ENCODE peak calls at places on chromosomes 6 and 20, in eight cellular contexts. U is HCT116, Y is HL-60, O is K562, W is SK-N-SH, S is GM12878, X is HepG2, L is Panc1. A is an unnamed sample.

GRCh38 chr6:25100288-25100687 is 164.5 kb upstream of the RIPOR2 start:
- DNase-seq in U (no peak), Y (no peak), O (no peak), W (no peak), S (no peak), X (no peak), L (no peak), A (no peak)

GRCh38 chr6:145544514-145544913 is 190.8 kb downstream of the EPM2A start:
- DNase-seq in U (no peak), Y (no peak), O (no peak), W (no peak), S (no peak), X (no peak), L (no peak), A (no peak)

GRCh38 chr6:71107935-71108420 is 151.1 kb upstream of the B3GAT2 start:
- DNase-seq in U (peak), Y (no peak), O (no peak), W (no peak), S (no peak), X (no peak), L (no peak), A (no peak)

GRCh38 chr6:28176373-28176772 is 34.7 kb downstream of the ZKSCAN8 start:
- DNase-seq in U (no peak), Y (no peak), O (no peak), W (no peak), S (no peak), X (no peak), L (no peak), A (no peak)

GRCh38 chr20:45111285-45111684 is 3.7 kb downstream of the WFDC5 start:
- DNase-seq in U (no peak), Y (no peak), O (no peak), W (no peak), S (no peak), X (no peak), L (no peak), A (no peak)

GRCh38 chr20:3871549-3872265 is 17.5 kb upstream of the PANK2 start:
- DNase-seq in U (no peak), Y (no peak), O (peak), W (no peak), S (no peak), X (peak), L (no peak), A (no peak)

GRCh38 chr20:41616228-41616627 is 1.9 kb downstream of the CHD6 start:
- DNase-seq in U (no peak), Y (peak), O (no peak), W (no peak), S (no peak), X (peak), L (no peak), A (no peak)

GRCh38 chr6:112503210-112503609 is 156.1 kb downstream of the RFPL4B start:
- DNase-seq in U (no peak), Y (no peak), O (no peak), W (no peak), S (no peak), X (no peak), L (no peak), A (peak)

GRCh38 chr20:57133926-57134650 is 132.4 kb downstream of the BMP7 start:
- DNase-seq in U (no peak), Y (no peak), O (no peak), W (no peak), S (no peak), X (no peak), L (no peak), A (no peak)

GRCh38 chr20:64146301-64146935 is 17.8 kb upstream of the MYT1 start:
- DNase-seq in U (no peak), Y (no peak), O (no peak), W (peak), S (no peak), X (no peak), L (no peak), A (no peak)

GRCh38 chr6:55445648-55446204 is 118.5 kb downstream of the GFRAL start:
- DNase-seq in U (peak), Y (no peak), O (no peak), W (peak), S (peak), X (peak), L (peak), A (peak)

GRCh38 chr6:3612341-3613041 is 139.0 kb downstream of the PXDC1 start:
- DNase-seq in U (peak), Y (no peak), O (no peak), W (no peak), S (no peak), X (peak), L (peak), A (no peak)

GRCh38 chr6:155158044-155158843 is 105.6 kb upstream of the CLDN20 start:
- DNase-seq in U (no peak), Y (no peak), O (no peak), W (no peak), S (no peak), X (no peak), L (no peak), A (no peak)

GRCh38 chr6:166541876-166542579 is 44.5 kb downstream of the RAMACL start:
- DNase-seq in U (no peak), Y (no peak), O (no peak), W (peak), S (no peak), X (no peak), L (no peak), A (no peak)

GRCh38 chr20:42018979-42019378 is 400.8 kb upstream of the CHD6 start:
- DNase-seq in U (no peak), Y (no peak), O (no peak), W (no peak), S (no peak), X (peak), L (no peak), A (no peak)

GRCh38 chr6:159693894-159694545 is 979 bp upstream of the SOD2 start:
- DNase-seq in U (no peak), Y (peak), O (peak), W (no peak), S (no peak), X (peak), L (no peak), A (peak)

GRCh38 chr20:60152792-60153191 is 194.6 kb downstream of the CDH26 start:
- DNase-seq in U (no peak), Y (no peak), O (no peak), W (no peak), S (no peak), X (no peak), L (no peak), A (no peak)

GRCh38 chr6:2938632-2939083 is 32.7 kb downstream of the SERPINB6 start:
- DNase-seq in U (peak), Y (no peak), O (no peak), W (no peak), S (no peak), X (peak), L (no peak), A (peak)

GRCh38 chr6:135281227-135281626 is 100.1 kb downstream of the MYB start:
- DNase-seq in U (no peak), Y (peak), O (no peak), W (no peak), S (no peak), X (no peak), L (no peak), A (no peak)

GRCh38 chr20:11852801-11853200 is 64.9 kb upstream of the BTBD3 start:
- DNase-seq in U (no peak), Y (no peak), O (no peak), W (no peak), S (no peak), X (no peak), L (no peak), A (no peak)

GRCh38 chr6:3109755-3110154 is 8.8 kb upstream of the BPHL start:
- DNase-seq in U (no peak), Y (no peak), O (no peak), W (no peak), S (no peak), X (no peak), L (no peak), A (no peak)

GRCh38 chr6:43778131-43778857 is 8.3 kb downstream of the VEGFA start:
- DNase-seq in U (no peak), Y (no peak), O (no peak), W (no peak), S (no peak), X (no peak), L (no peak), A (no peak)

GRCh38 chr6:45655630-45656422 is 278.1 kb upstream of the SUPT3H start:
- DNase-seq in U (peak), Y (no peak), O (no peak), W (no peak), S (no peak), X (no peak), L (peak), A (no peak)

GRCh38 chr6:3013486-3013885 is 13.8 kb downstream of the NQO2 start:
- DNase-seq in U (no peak), Y (peak), O (no peak), W (no peak), S (no peak), X (no peak), L (no peak), A (no peak)

GRCh38 chr20:4592316-4593148 is 129.2 kb upstream of the PRND start:
- DNase-seq in U (no peak), Y (peak), O (peak), W (peak), S (no peak), X (peak), L (no peak), A (peak)

GRCh38 chr6:5995705-5996686 is 10.7 kb downstream of the NRN1 start:
- DNase-seq in U (no peak), Y (peak), O (peak), W (peak), S (no peak), X (peak), L (no peak), A (peak)

GRCh38 chr6:131177996-131178395 is 42.7 kb downstream of the AKAP7 start:
- DNase-seq in U (no peak), Y (no peak), O (no peak), W (no peak), S (no peak), X (no peak), L (no peak), A (no peak)

GRCh38 chr6:95848717-95849116 is 167.1 kb upstream of the FUT9 start:
- DNase-seq in U (no peak), Y (no peak), O (no peak), W (no peak), S (no peak), X (no peak), L (no peak), A (peak)

GRCh38 chr6:10048370-10049297 is 366.2 kb downstream of the TFAP2A start:
- DNase-seq in U (no peak), Y (no peak), O (no peak), W (no peak), S (no peak), X (no peak), L (no peak), A (no peak)

GRCh38 chr6:149093643-149094042 is 223.9 kb upstream of the TAB2 start:
- DNase-seq in U (no peak), Y (no peak), O (no peak), W (no peak), S (no peak), X (no peak), L (no peak), A (no peak)

GRCh38 chr6:33124525-33124901 is 48.7 kb downstream of the HLA-DPB1 start:
- DNase-seq in U (no peak), Y (no peak), O (no peak), W (no peak), S (no peak), X (no peak), L (no peak), A (peak)

GRCh38 chr6:20719980-20720379 is 185.7 kb downstream of the CDKAL1 start:
- DNase-seq in U (no peak), Y (no peak), O (no peak), W (no peak), S (no peak), X (no peak), L (no peak), A (no peak)

GRCh38 chr20:21512634-21513180 is 1.2 kb downstream of the NKX2-2 start:
- DNase-seq in U (no peak), Y (no peak), O (no peak), W (peak), S (no peak), X (no peak), L (no peak), A (no peak)

GRCh38 chr20:56783826-56784225 is 154.7 kb downstream of the TFAP2C start:
- DNase-seq in U (no peak), Y (no peak), O (no peak), W (no peak), S (no peak), X (no peak), L (no peak), A (no peak)

GRCh38 chr6:113893866-113894265 is 36.7 kb downstream of the MARCKS start:
- DNase-seq in U (no peak), Y (no peak), O (no peak), W (no peak), S (no peak), X (no peak), L (no peak), A (no peak)

GRCh38 chr6:137688230-137688971 is 178.7 kb upstream of the TNFAIP3 start:
- DNase-seq in U (no peak), Y (no peak), O (no peak), W (no peak), S (no peak), X (no peak), L (no peak), A (no peak)

GRCh38 chr20:57653546-57653900 is 33.3 kb upstream of the ZBP1 start:
- DNase-seq in U (no peak), Y (no peak), O (no peak), W (peak), S (no peak), X (no peak), L (no peak), A (no peak)

GRCh38 chr20:57207251-57207650 is 59.2 kb downstream of the BMP7 start:
- DNase-seq in U (no peak), Y (no peak), O (no peak), W (no peak), S (no peak), X (no peak), L (no peak), A (no peak)

GRCh38 chr20:945841-946240 is 29.7 kb upstream of the ANGPT4 start:
- DNase-seq in U (no peak), Y (no peak), O (no peak), W (no peak), S (no peak), X (no peak), L (no peak), A (no peak)

GRCh38 chr6:3789018-3789895 is 37.7 kb upstream of the PXDC1 start:
- DNase-seq in U (no peak), Y (no peak), O (no peak), W (no peak), S (no peak), X (peak), L (no peak), A (no peak)

GRCh38 chr6:169452117-169452868 is 198.6 kb upstream of the THBS2 start:
- DNase-seq in U (peak), Y (no peak), O (peak), W (peak), S (no peak), X (no peak), L (peak), A (no peak)
- TF ChIP-seq POLR2AphosphoS5 in U (no peak), Y (no peak), O (no peak), W (no peak), S (no peak), X (no peak), L (peak), A (no peak)

GRCh38 chr6:53860511-53860910 is 65.7 kb downstream of the LRRC1 start:
- DNase-seq in U (no peak), Y (no peak), O (no peak), W (no peak), S (no peak), X (no peak), L (no peak), A (no peak)

GRCh38 chr6:53861543-53861942 is 66.7 kb downstream of the LRRC1 start:
- DNase-seq in U (no peak), Y (no peak), O (no peak), W (no peak), S (no peak), X (no peak), L (no peak), A (no peak)

GRCh38 chr6:53858913-53859312 is 64.1 kb downstream of the LRRC1 start:
- DNase-seq in U (no peak), Y (no peak), O (no peak), W (no peak), S (no peak), X (no peak), L (no peak), A (no peak)

GRCh38 chr6:53866231-53866630 is 71.4 kb downstream of the LRRC1 start:
- DNase-seq in U (no peak), Y (no peak), O (no peak), W (no peak), S (no peak), X (no peak), L (no peak), A (no peak)

DNA sequence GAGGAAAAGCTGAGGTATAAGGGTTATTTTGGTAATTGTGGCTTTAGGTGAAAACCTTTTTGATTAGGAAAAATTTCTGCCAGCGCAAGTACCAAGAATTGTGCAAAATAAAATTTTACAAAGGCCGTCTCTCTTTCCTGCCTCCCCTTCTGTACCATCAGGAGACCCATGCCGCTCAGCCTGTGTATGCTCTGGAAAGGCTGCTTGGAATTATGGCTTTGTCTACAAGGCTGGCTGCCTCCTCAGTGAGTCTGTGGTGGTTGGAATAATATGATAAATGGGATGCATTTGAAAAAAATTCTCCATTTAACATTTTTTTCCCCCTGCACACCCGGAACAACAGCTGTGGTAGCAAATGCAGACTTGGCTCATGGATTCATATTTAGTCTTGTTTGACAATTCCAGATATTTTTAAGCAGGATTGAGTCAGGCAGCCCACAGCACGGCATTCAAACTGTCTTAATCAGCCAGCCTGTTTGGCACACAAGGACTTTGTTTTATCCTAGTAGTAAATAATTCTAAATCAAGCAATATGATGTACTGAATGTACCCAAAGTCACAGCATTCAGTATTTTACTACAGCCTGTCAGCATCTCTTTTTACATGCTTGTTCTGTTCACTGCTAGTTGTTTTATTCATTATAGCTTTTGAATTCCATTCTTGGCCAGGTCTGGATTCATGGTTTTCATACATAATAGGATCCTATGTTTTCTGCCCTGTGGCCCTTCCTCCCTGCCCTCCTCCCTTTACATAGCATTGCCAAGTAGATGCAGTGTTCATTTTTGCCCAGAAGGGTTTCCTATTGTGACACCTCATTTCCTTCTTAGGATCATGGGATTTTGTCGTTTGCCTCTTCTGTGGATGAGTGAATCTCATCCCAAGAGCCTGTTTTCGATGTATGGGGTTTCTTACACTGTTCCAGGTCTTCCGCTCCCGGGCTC is 68.0 kb downstream of the LRRC1 start:
- DNase-seq in U (no peak), Y (no peak), O (no peak), W (no peak), S (no peak), X (no peak), L (no peak), A (no peak)
- TF ChIP-seq REST in U (no peak), Y (no peak), O (no peak), W (no peak), S (no peak), X (no peak), L (no peak), A (no peak)

GRCh38 chr20:36270744-36271638 is 34.7 kb downstream of the AAR2 start:
- DNase-seq in U (no peak), Y (no peak), O (no peak), W (no peak), S (no peak), X (peak), L (no peak), A (peak)
- TF ChIP-seq POLR2AphosphoS5 in U (no peak), Y (no peak), O (no peak), W (no peak), S (no peak), X (peak), L (no peak), A (no peak)

DNA sequence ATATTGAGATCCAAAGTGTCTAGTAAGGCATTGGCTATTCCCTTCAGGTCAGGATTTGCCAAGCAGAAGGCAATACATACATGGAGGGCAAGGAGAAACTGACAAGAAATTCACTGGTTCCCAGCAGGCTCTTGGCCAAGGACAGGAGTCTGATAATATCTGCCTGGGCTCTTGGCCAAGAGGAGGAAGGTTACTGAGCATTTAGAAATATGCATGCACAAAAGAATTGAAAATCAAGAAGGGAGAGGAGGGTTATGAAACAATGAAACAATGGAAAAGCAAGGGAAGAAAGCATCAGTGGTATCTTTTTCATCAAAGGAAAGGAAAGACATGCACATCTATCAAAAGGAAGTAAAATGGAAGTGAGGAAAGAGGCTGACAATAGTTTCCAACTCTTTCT is 42.4 kb downstream of the ARHGAP18 start:
- DNase-seq in U (no peak), Y (no peak), O (no peak), W (no peak), S (no peak), X (no peak), L (no peak), A (no peak)
- TF ChIP-seq REST in U (no peak), Y (no peak), O (no peak), W (peak), S (no peak), X (no peak), L (no peak), A (no peak)

GRCh38 chr6:81752969-81753708 is 658 bp upstream of the TENT5A start:
- DNase-seq in U (peak), Y (peak), O (peak), W (peak), S (no peak), X (peak), L (no peak), A (peak)
- TF ChIP-seq POLR2AphosphoS5 in U (peak), Y (peak), O (no peak), W (peak), S (no peak), X (peak), L (no peak), A (no peak)

DNA sequence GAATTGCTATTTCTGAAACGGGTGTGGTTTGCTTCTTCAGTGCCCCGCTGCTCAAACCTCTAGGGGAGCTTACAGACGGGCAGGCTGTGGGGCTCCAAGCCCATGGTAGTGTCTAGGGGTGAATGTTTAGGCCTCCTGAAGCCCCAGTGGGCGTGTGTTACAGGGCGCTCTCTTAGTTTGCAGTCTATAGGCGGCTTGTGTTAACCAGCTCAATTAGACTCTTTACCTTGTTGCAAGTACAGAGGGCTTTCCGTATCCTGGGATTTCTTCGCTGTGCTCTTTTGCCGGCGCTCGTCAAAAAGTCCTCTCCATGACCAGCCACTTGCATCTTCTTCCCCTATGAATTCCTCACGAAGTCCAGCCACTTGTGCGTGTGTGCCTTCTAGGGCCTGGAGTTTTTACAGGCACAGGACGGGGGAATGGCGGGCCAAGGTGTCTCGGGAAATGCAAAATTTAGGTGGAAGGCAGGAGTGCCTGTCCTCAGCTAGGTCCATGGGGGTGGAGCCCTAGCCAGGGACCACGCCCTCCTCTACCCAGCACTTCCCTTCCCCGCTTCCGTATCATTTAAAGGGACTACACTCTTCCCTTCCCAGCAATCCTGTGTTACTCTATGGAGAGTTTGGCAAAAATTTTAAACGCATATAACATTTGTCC is 94.5 kb downstream of the HTR1B start:
- DNase-seq in U (peak), Y (no peak), O (no peak), W (no peak), S (no peak), X (no peak), L (no peak), A (peak)
- TF ChIP-seq REST in U (no peak), Y (no peak), O (no peak), W (no peak), S (no peak), X (no peak), L (no peak), A (no peak)